ENCODE peak calls at places on chromosomes 16 and 17, in five cellular contexts. Z is K562, X is HCT116, Y is H1, D is HepG2. H is an unnamed sample.

GRCh38 chr17:18017958-18018357 is 21.0 kb downstream of the ATPAF2 start:
- DNase-seq in Y (no peak), X (no peak), Z (no peak), D (peak; percentile 91), H (no peak)

GRCh38 chr17:14427914-14428639 is 127.2 kb downstream of the HS3ST3B1 start:
- DNase-seq in D (no peak), X (no peak), Z (no peak), Y (no peak), H (peak; percentile 3)

GRCh38 chr16:12906271-12906670 is 4.9 kb downstream of the SHISA9 start:
- DNase-seq in X (no peak), D (no peak), Y (no peak), Z (no peak), H (no peak)

GRCh38 chr16:79466111-79466510 is 134.4 kb downstream of the MAF start:
- DNase-seq in X (no peak), D (no peak), Y (no peak), Z (no peak), H (no peak)

GRCh38 chr17:50209472-50210248 is 8.2 kb upstream of the COL1A1 start:
- DNase-seq in X (no peak), D (no peak), Z (no peak), Y (peak; percentile 72), H (no peak)

GRCh38 chr16:15810411-15810810 is 46.4 kb downstream of the MYH11 start:
- DNase-seq in Y (no peak), X (no peak), D (no peak), Z (no peak), H (no peak)

GRCh38 chr16:317583-317982 is 34.6 kb downstream of the PDIA2 start:
- DNase-seq in Y (no peak), D (no peak), X (no peak), Z (no peak), H (no peak)

GRCh38 chr17:3723188-3723555 is 531 bp upstream of the HASPIN start:
- DNase-seq in X (no peak), Y (no peak), Z (no peak), D (no peak), H (no peak)

GRCh38 chr17:66177048-66177447 is 14.9 kb downstream of the CEP112 start:
- DNase-seq in D (no peak), Y (no peak), Z (no peak), X (no peak), H (no peak)

GRCh38 chr17:68709995-68710780 is 109.0 kb upstream of the FAM20A start:
- DNase-seq in Y (no peak), X (no peak), Z (no peak), D (no peak), H (no peak)

GRCh38 chr17:63082273-63082861 is 116.3 kb downstream of the TANC2 start:
- DNase-seq in X (peak; percentile 10), D (peak; percentile 10), Z (no peak), Y (no peak), H (no peak)

GRCh38 chr17:16430650-16431049 is 15.3 kb downstream of the TRPV2 start:
- DNase-seq in D (no peak), Z (no peak), X (no peak), Y (no peak), H (no peak)

GRCh38 chr16:64738321-64738960 is 383.4 kb downstream of the CDH11 start:
- DNase-seq in Z (no peak), X (no peak), D (no peak), Y (no peak), H (no peak)

GRCh38 chr16:51490866-51491265 is 339.8 kb upstream of the SALL1 start:
- DNase-seq in Z (no peak), D (no peak), X (no peak), Y (no peak), H (no peak)

GRCh38 chr16:48969611-48970010 is 312.0 kb downstream of the CBLN1 start:
- DNase-seq in X (no peak), D (no peak), Y (no peak), Z (no peak), H (no peak)

GRCh38 chr16:14155572-14156213 is 84.6 kb downstream of the MRTFB start:
- DNase-seq in X (no peak), D (no peak), Y (no peak), Z (no peak), H (no peak)

GRCh38 chr16:401468-402348 is at the start of gene DECR2:
- DNase-seq in D (peak; percentile 76), Y (peak; percentile 98), X (no peak), Z (peak; percentile 97), H (peak; percentile 40)

GRCh38 chr17:46788300-46788699 is 30.2 kb downstream of the WNT3 start:
- DNase-seq in Y (no peak), Z (no peak), X (no peak), D (no peak), H (no peak)

GRCh38 chr16:84361546-84361945 is 6.8 kb upstream of the ATP2C2 start:
- DNase-seq in X (no peak), Z (no peak), Y (no peak), D (no peak), H (no peak)

GRCh38 chr17:51351890-51352289 is 91.5 kb downstream of the UTP18 start:
- DNase-seq in Z (no peak), Y (no peak), D (no peak), X (no peak), H (no peak)

GRCh38 chr17:55883112-55883511 is 132.3 kb downstream of the PCTP start:
- DNase-seq in X (no peak), Z (peak; percentile 10), Y (no peak), D (peak; percentile 9), H (no peak)

GRCh38 chr16:27847030-27847550 is 216.4 kb downstream of the GSG1L start:
- DNase-seq in X (no peak), D (no peak), Y (no peak), Z (no peak), H (no peak)

GRCh38 chr17:65553009-65553645 is 8.3 kb downstream of the AXIN2 start:
- DNase-seq in Z (no peak), X (no peak), Y (no peak), D (no peak), H (no peak)

GRCh38 chr17:10082795-10083194 is 115.6 kb downstream of the GAS7 start:
- DNase-seq in X (no peak), Z (no peak), D (no peak), Y (no peak), H (no peak)

GRCh38 chr16:73268311-73268997 is 220.5 kb upstream of the ZFHX3 start:
- DNase-seq in Z (no peak), D (peak; percentile 12), Y (no peak), X (no peak), H (no peak)

GRCh38 chr16:49763826-49764225 is 92.1 kb downstream of the ZNF423 start:
- DNase-seq in D (no peak), X (no peak), Y (no peak), Z (no peak), H (no peak)

GRCh38 chr16:49827806-49828428 is 28.0 kb downstream of the ZNF423 start:
- DNase-seq in Z (no peak), D (no peak), Y (no peak), X (no peak), H (no peak)

GRCh38 chr16:84454611-84455010 is 49.8 kb downstream of the MEAK7 start:
- DNase-seq in Y (no peak), D (no peak), Z (no peak), X (no peak), H (no peak)

GRCh38 chr17:42536048-42536371 is at the start of gene NAGLU:
- DNase-seq in X (peak; percentile 63), Y (peak; percentile 93), D (peak; percentile 89), Z (peak; percentile 100), H (peak; percentile 72)

DNA sequence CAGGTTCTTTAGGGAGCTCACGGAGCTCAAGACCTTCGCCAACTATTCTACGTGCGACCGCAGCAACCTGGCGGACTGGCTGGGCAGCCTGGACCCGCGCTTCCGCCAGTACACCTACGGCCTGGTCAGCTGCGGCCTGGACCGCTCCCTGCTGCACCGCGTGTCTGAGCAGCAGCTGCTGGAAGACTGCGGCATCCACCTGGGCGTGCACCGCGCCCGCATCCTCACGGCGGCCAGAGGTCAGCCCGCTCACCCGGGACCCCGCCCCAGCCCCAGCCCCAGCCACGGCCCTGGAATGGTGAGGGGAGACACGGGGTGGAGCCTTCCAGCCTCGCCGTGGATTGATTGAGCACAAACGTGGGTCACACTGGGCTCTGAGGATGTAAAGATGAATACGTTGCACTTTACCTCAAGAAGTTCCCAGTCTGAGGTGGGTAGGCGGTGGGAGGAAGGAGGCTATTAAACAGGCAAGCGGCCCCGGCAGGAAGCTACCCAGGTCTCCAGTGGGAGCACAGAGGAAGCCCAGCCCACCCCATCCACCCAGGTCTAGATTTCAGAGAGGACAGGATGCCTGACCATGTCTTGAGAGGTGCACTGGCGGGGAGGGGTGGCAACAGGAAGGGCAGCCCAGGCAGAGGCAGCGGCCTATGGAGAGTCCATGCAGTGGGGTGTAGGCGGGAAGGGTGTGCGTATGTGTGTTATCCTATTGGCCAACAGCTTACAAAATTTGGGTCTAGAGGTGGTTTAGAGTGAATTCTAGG is 13.7 kb downstream of the SARM1 start:
- DNase-seq in Z (no peak), Y (no peak), X (no peak), D (no peak), H (no peak)
- TF ChIP-seq SRF in Z (no peak), Y (no peak), X (no peak), D (no peak), H (no peak)

GRCh38 chr17:37147301-37147812 is 198.6 kb downstream of the AATF start:
- DNase-seq in X (no peak), Y (no peak), Z (no peak), D (peak; percentile 93), H (peak; percentile 27)
- TF ChIP-seq POLR2A in X (no peak), Y (no peak), Z (no peak), D (no peak), H (peak; percentile 34)

GRCh38 chr17:54749157-54749556 is 151.5 kb upstream of the TOM1L1 start:
- DNase-seq in Y (no peak), Z (no peak), D (peak; percentile 4), X (no peak), H (no peak)
- TF ChIP-seq SRF in Y (no peak), Z (no peak), D (no peak), X (no peak), H (no peak)

GRCh38 chr17:82098939-82099765 is 1.1 kb upstream of the FASN start:
- DNase-seq in D (no peak), Y (no peak), Z (no peak), X (no peak), H (no peak)
- TF ChIP-seq POLR2A in D (peak; percentile 15), Y (peak; percentile 9), Z (peak; percentile 50), X (no peak), H (peak; percentile 69)

GRCh38 chr16:69851491-69852240 is 89.5 kb downstream of the WWP2 start:
- DNase-seq in Z (no peak), X (no peak), D (no peak), Y (no peak), H (no peak)
- TF ChIP-seq SRF in Z (no peak), X (no peak), D (no peak), Y (no peak), H (no peak)

GRCh38 chr16:1770328-1771071 is 843 bp downstream of the NME3 start:
- DNase-seq in Z (no peak), X (peak; percentile 62), D (no peak), Y (peak; percentile 76), H (no peak)
- TF ChIP-seq POLR2A in Z (peak; percentile 63), X (no peak), D (no peak), Y (no peak), H (peak; percentile 74)

H was measured in GM12878.